ENCODE peak calls at places on chromosomes 1 and 21, in four cellular contexts. T is psoas muscle, X is uterus, R is cardiac fibroblast. Z is an unnamed sample.

GRCh38 chr1:188402986-188403385 is 1574.2 kb downstream of the PLA2G4A start:
- DNase-seq in X (no peak), T (no peak), R (no peak), Z (no peak)

GRCh38 chr21:41768371-41769042 is 1.7 kb upstream of the RIPK4 start:
- DNase-seq in T (no peak), X (no peak), R (peak), Z (no peak)

GRCh38 chr1:37602750-37603694 is 7.3 kb upstream of the GNL2 start:
- DNase-seq in X (no peak), T (no peak), R (peak), Z (no peak)

GRCh38 chr1:113325039-113325438 is 65.3 kb upstream of the MAGI3 start:
- DNase-seq in R (peak), X (no peak), T (no peak), Z (no peak)

GRCh38 chr1:68145418-68146126 is 86.8 kb downstream of the WLS start:
- DNase-seq in X (no peak), T (no peak), R (no peak), Z (no peak)

GRCh38 chr1:21781971-21782867 is 730 bp downstream of the USP48 start:
- DNase-seq in X (no peak), R (peak), T (peak), Z (peak)

GRCh38 chr1:18977428-18977827 is 21.0 kb upstream of the IFFO2 start:
- DNase-seq in X (no peak), R (no peak), T (no peak), Z (no peak)

GRCh38 chr1:154770897-154771594 is 99.0 kb downstream of the KCNN3 start:
- DNase-seq in X (no peak), R (no peak), T (no peak), Z (no peak)

GRCh38 chr21:17732306-17732705 is 86.8 kb downstream of the C21orf91 start:
- DNase-seq in X (no peak), T (no peak), R (no peak), Z (no peak)

GRCh38 chr1:43812579-43812978 is 105.2 kb downstream of the ST3GAL3 start:
- DNase-seq in T (no peak), X (no peak), R (no peak), Z (no peak)

GRCh38 chr1:229447809-229448252 is 13.9 kb upstream of the ACTA1 start:
- DNase-seq in T (no peak), X (no peak), R (no peak), Z (no peak)

GRCh38 chr1:14613915-14614314 is 15.4 kb downstream of the KAZN start:
- DNase-seq in T (no peak), X (no peak), R (no peak), Z (no peak)

GRCh38 chr1:180228648-180229482 is 1.2 kb upstream of the LHX4 start:
- DNase-seq in R (no peak), T (no peak), X (no peak), Z (no peak)

GRCh38 chr1:115084902-115085505 is 4.3 kb downstream of the TSPAN2 start:
- DNase-seq in X (peak), T (no peak), R (no peak), Z (no peak)

GRCh38 chr1:240687820-240688219 is 75.9 kb upstream of the GREM2 start:
- DNase-seq in T (no peak), R (no peak), X (no peak), Z (no peak)

GRCh38 chr1:119915517-119915916 is 19.2 kb upstream of the ADAM30 start:
- DNase-seq in R (no peak), X (no peak), T (no peak), Z (no peak)

GRCh38 chr1:4573521-4573920 is 80.9 kb upstream of the AJAP1 start:
- DNase-seq in X (no peak), T (no peak), R (no peak), Z (no peak)

GRCh38 chr1:108200627-108201106 is 524 bp upstream of the SLC25A24 start:
- DNase-seq in X (peak), R (peak), T (peak), Z (peak)

GRCh38 chr1:172400073-172400737 is 20.3 kb upstream of the C1orf105 start:
- DNase-seq in X (no peak), T (no peak), R (no peak), Z (no peak)

GRCh38 chr1:45518910-45519309 is 2.8 kb downstream of the PRDX1 start:
- DNase-seq in R (peak), T (no peak), X (no peak), Z (no peak)

GRCh38 chr1:23555949-23556640 is 3.2 kb downstream of the ID3 start:
- DNase-seq in R (peak), T (no peak), X (no peak), Z (no peak)

GRCh38 chr1:207898836-207899235 is 12.1 kb downstream of the CD34 start:
- DNase-seq in X (no peak), R (no peak), T (no peak), Z (no peak)

GRCh38 chr21:42525676-42526378 is 12.2 kb downstream of the SLC37A1 start:
- DNase-seq in R (no peak), X (no peak), T (no peak), Z (no peak)

GRCh38 chr21:42251654-42252053 is 32.7 kb downstream of the ABCG1 start:
- DNase-seq in T (peak), X (no peak), R (no peak), Z (no peak)

GRCh38 chr21:18318156-18318555 is 73.5 kb downstream of the CHODL start:
- DNase-seq in T (no peak), R (no peak), X (no peak), Z (no peak)

GRCh38 chr1:204830671-204831585 is 39.7 kb upstream of the NFASC start:
- DNase-seq in R (no peak), T (no peak), X (no peak), Z (no peak)

GRCh38 chr21:41250519-41250918 is 66.1 kb upstream of the FAM3B start:
- DNase-seq in T (no peak), R (peak), X (no peak), Z (no peak)

GRCh38 chr1:107525146-107525545 is 384.3 kb downstream of the NTNG1 start:
- DNase-seq in X (no peak), T (no peak), R (no peak), Z (no peak)

GRCh38 chr1:40404670-40405462 is 31.3 kb downstream of the SMAP2 start:
- DNase-seq in X (no peak), R (peak), T (no peak), Z (no peak)

GRCh38 chr1:153860285-153860684 is 62.5 kb downstream of the GATAD2B start:
- DNase-seq in T (no peak), R (no peak), X (no peak), Z (no peak)

GRCh38 chr1:175075572-175076568 is 8.2 kb downstream of the TNN start:
- DNase-seq in T (no peak), R (no peak), X (no peak), Z (no peak)
- TF ChIP-seq CTCF in T (no peak), R (no peak), X (no peak), Z (no peak)

GRCh38 chr1:35220976-35221375 is 28.0 kb upstream of the SFPQ start:
- DNase-seq in T (no peak), R (peak), X (no peak), Z (no peak)
- TF ChIP-seq CTCF in T (no peak), R (peak), X (no peak), Z (peak)

DNA sequence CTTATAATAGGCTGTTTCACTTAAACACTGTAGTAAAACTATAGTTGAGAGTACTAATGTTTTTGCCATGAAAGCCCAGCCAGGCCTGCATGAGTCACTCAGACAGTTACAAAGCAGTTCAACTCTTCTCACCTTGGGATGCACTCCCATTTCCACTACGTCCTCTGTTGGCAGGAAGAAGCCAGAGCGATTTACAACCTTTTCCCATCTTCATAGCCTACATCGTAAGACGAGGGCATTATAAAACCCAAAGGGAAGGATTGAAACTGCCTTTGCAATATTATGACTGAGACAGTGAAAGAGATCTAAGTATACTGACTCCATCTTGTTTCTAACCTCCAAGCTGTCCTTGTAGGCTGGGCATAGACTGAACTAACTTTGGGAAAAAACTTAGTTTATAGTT is 71.8 kb upstream of the CSF1 start:
- DNase-seq in R (no peak), X (no peak), T (no peak), Z (no peak)
- TF ChIP-seq CTCF in R (peak), X (no peak), T (no peak), Z (no peak)

GRCh38 chr1:233367057-233367759 is 39.7 kb downstream of the MAP3K21 start:
- DNase-seq in R (no peak), X (no peak), T (no peak), Z (no peak)

GRCh38 chr1:233362743-233363142 is 35.2 kb downstream of the MAP3K21 start:
- DNase-seq in T (no peak), X (no peak), R (no peak), Z (no peak)

GRCh38 chr1:233361876-233362275 is 34.4 kb downstream of the MAP3K21 start:
- DNase-seq in R (no peak), X (no peak), T (no peak), Z (no peak)

GRCh38 chr1:233364026-233364425 is 36.5 kb downstream of the MAP3K21 start:
- DNase-seq in X (no peak), T (no peak), R (no peak), Z (no peak)

GRCh38 chr1:233364695-233365539 is 37.4 kb downstream of the MAP3K21 start:
- DNase-seq in X (no peak), T (no peak), R (peak), Z (no peak)
- TF ChIP-seq CTCF in X (peak), T (peak), R (peak), Z (peak)

GRCh38 chr1:234083460-234083859 is 179.0 kb downstream of the SLC35F3 start:
- DNase-seq in T (no peak), X (no peak), R (no peak), Z (no peak)

GRCh38 chr1:234079896-234080295 is 175.4 kb downstream of the SLC35F3 start:
- DNase-seq in X (no peak), R (no peak), T (no peak), Z (no peak)

GRCh38 chr1:234072793-234073192 is 168.3 kb downstream of the SLC35F3 start:
- DNase-seq in T (no peak), X (no peak), R (no peak), Z (no peak)

DNA sequence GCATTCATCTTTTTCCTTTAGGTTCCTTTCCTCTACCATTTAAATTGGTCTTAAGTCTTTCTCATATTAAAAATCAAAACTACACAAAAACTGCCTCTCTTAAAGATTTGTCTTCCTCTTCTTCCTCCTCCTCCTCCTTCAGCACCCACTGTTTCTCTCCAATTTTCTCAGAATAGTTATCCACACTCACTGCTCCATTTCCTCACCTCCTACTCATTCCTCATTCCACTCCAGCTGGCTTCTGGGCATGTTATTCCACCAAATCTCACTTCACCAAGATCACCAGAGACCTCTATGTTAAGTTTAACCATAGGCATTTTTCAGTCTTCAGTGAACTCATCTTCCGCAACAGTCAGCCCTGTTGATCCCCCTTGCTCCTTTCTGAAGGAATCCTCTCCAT is 173.7 kb downstream of the SLC35F3 start:
- DNase-seq in T (no peak), X (no peak), R (no peak), Z (no peak)
- TF ChIP-seq CTCF in T (no peak), X (no peak), R (no peak), Z (no peak)

GRCh38 chr1:85368073-85368778 is 91.8 kb upstream of the BCL10 start:
- DNase-seq in T (no peak), X (no peak), R (no peak), Z (no peak)
- TF ChIP-seq CTCF in T (no peak), X (no peak), R (no peak), Z (no peak)